ENCODE peak calls at places on chromosomes 3 and 15, in four cellular contexts. One of them, this sample, is unnamed.

GRCh38 chr3:23036728-23037127 is 166.4 kb upstream of the UBE2E2 start:
- DNase-seq in upper lobe of left lung: no peak
- DNase-seq in stimulated activated effector memory CD8-positive, alpha-beta T cell treated with anti-CD3 and anti-CD28 coated beads, Interleukin-12 subunit alpha, Interleukin-12 subunit beta, amount 100 ng/mL, for 72 hours: no peak
- DNase-seq in GDM1: no peak
- DNase-seq in this sample: no peak

GRCh38 chr3:10945683-10946287 is 46.8 kb upstream of the SLC6A1 start:
- DNase-seq in upper lobe of left lung: peak
- DNase-seq in GDM1: no peak
- DNase-seq in stimulated activated effector memory CD8-positive, alpha-beta T cell treated with anti-CD3 and anti-CD28 coated beads, Interleukin-12 subunit alpha, Interleukin-12 subunit beta, amount 100 ng/mL, for 72 hours: peak
- DNase-seq in this sample: peak

GRCh38 chr15:50315814-50316630 is 39.0 kb downstream of the GABPB1 start:
- DNase-seq in stimulated activated effector memory CD8-positive, alpha-beta T cell treated with anti-CD3 and anti-CD28 coated beads, Interleukin-12 subunit alpha, Interleukin-12 subunit beta, amount 100 ng/mL, for 72 hours: no peak
- DNase-seq in GDM1: no peak
- DNase-seq in upper lobe of left lung: no peak
- DNase-seq in this sample: peak

GRCh38 chr15:29223640-29224039 is 46.0 kb downstream of the NSMCE3 start:
- DNase-seq in stimulated activated effector memory CD8-positive, alpha-beta T cell treated with anti-CD3 and anti-CD28 coated beads, Interleukin-12 subunit alpha, Interleukin-12 subunit beta, amount 100 ng/mL, for 72 hours: no peak
- DNase-seq in GDM1: no peak
- DNase-seq in upper lobe of left lung: no peak
- DNase-seq in this sample: no peak

GRCh38 chr3:121483290-121483689 is 62.5 kb downstream of the POLQ start:
- DNase-seq in upper lobe of left lung: no peak
- DNase-seq in GDM1: no peak
- DNase-seq in stimulated activated effector memory CD8-positive, alpha-beta T cell treated with anti-CD3 and anti-CD28 coated beads, Interleukin-12 subunit alpha, Interleukin-12 subunit beta, amount 100 ng/mL, for 72 hours: no peak
- DNase-seq in this sample: no peak

GRCh38 chr3:108001457-108001856 is 89.4 kb downstream of the CD47 start:
- DNase-seq in stimulated activated effector memory CD8-positive, alpha-beta T cell treated with anti-CD3 and anti-CD28 coated beads, Interleukin-12 subunit alpha, Interleukin-12 subunit beta, amount 100 ng/mL, for 72 hours: no peak
- DNase-seq in upper lobe of left lung: peak
- DNase-seq in GDM1: no peak
- DNase-seq in this sample: no peak

GRCh38 chr3:197356275-197356674 is 57.9 kb upstream of the DLG1 start:
- DNase-seq in GDM1: no peak
- DNase-seq in stimulated activated effector memory CD8-positive, alpha-beta T cell treated with anti-CD3 and anti-CD28 coated beads, Interleukin-12 subunit alpha, Interleukin-12 subunit beta, amount 100 ng/mL, for 72 hours: no peak
- DNase-seq in upper lobe of left lung: peak
- DNase-seq in this sample: no peak

GRCh38 chr3:155805802-155806618 is at the start of gene C3orf33:
- DNase-seq in stimulated activated effector memory CD8-positive, alpha-beta T cell treated with anti-CD3 and anti-CD28 coated beads, Interleukin-12 subunit alpha, Interleukin-12 subunit beta, amount 100 ng/mL, for 72 hours: peak
- DNase-seq in GDM1: peak
- DNase-seq in upper lobe of left lung: peak
- DNase-seq in this sample: peak

GRCh38 chr3:62056603-62057002 is 316.7 kb downstream of the FEZF2 start:
- DNase-seq in GDM1: no peak
- DNase-seq in upper lobe of left lung: no peak
- DNase-seq in stimulated activated effector memory CD8-positive, alpha-beta T cell treated with anti-CD3 and anti-CD28 coated beads, Interleukin-12 subunit alpha, Interleukin-12 subunit beta, amount 100 ng/mL, for 72 hours: no peak
- DNase-seq in this sample: no peak

GRCh38 chr3:105351821-105352220 is 14.9 kb upstream of the ALCAM start:
- DNase-seq in upper lobe of left lung: no peak
- DNase-seq in stimulated activated effector memory CD8-positive, alpha-beta T cell treated with anti-CD3 and anti-CD28 coated beads, Interleukin-12 subunit alpha, Interleukin-12 subunit beta, amount 100 ng/mL, for 72 hours: no peak
- DNase-seq in GDM1: no peak
- DNase-seq in this sample: peak

GRCh38 chr3:159865042-159865579 is 123.5 kb upstream of the IL12A start:
- DNase-seq in upper lobe of left lung: no peak
- DNase-seq in stimulated activated effector memory CD8-positive, alpha-beta T cell treated with anti-CD3 and anti-CD28 coated beads, Interleukin-12 subunit alpha, Interleukin-12 subunit beta, amount 100 ng/mL, for 72 hours: no peak
- DNase-seq in GDM1: no peak
- DNase-seq in this sample: no peak

GRCh38 chr3:24192004-24192403 is 246.9 kb downstream of the NR1D2 start:
- DNase-seq in GDM1: no peak
- DNase-seq in upper lobe of left lung: no peak
- DNase-seq in stimulated activated effector memory CD8-positive, alpha-beta T cell treated with anti-CD3 and anti-CD28 coated beads, Interleukin-12 subunit alpha, Interleukin-12 subunit beta, amount 100 ng/mL, for 72 hours: no peak
- DNase-seq in this sample: no peak

GRCh38 chr3:186653984-186654383 is 11.8 kb upstream of the HRG start:
- DNase-seq in GDM1: no peak
- DNase-seq in stimulated activated effector memory CD8-positive, alpha-beta T cell treated with anti-CD3 and anti-CD28 coated beads, Interleukin-12 subunit alpha, Interleukin-12 subunit beta, amount 100 ng/mL, for 72 hours: no peak
- DNase-seq in upper lobe of left lung: no peak
- DNase-seq in this sample: no peak

GRCh38 chr3:134833453-134834163 is 38.5 kb downstream of the EPHB1 start:
- DNase-seq in GDM1: no peak
- DNase-seq in stimulated activated effector memory CD8-positive, alpha-beta T cell treated with anti-CD3 and anti-CD28 coated beads, Interleukin-12 subunit alpha, Interleukin-12 subunit beta, amount 100 ng/mL, for 72 hours: no peak
- DNase-seq in upper lobe of left lung: no peak
- DNase-seq in this sample: no peak

GRCh38 chr3:43953814-43954241 is 263.1 kb downstream of the ABHD5 start:
- DNase-seq in upper lobe of left lung: no peak
- DNase-seq in stimulated activated effector memory CD8-positive, alpha-beta T cell treated with anti-CD3 and anti-CD28 coated beads, Interleukin-12 subunit alpha, Interleukin-12 subunit beta, amount 100 ng/mL, for 72 hours: no peak
- DNase-seq in GDM1: no peak
- DNase-seq in this sample: no peak

GRCh38 chr3:8663177-8664061 is 18.8 kb upstream of the SSUH2 start:
- DNase-seq in upper lobe of left lung: peak
- DNase-seq in stimulated activated effector memory CD8-positive, alpha-beta T cell treated with anti-CD3 and anti-CD28 coated beads, Interleukin-12 subunit alpha, Interleukin-12 subunit beta, amount 100 ng/mL, for 72 hours: no peak
- DNase-seq in GDM1: no peak
- DNase-seq in this sample: peak

GRCh38 chr15:76674883-76675282 is 230.3 kb downstream of the SCAPER start:
- DNase-seq in GDM1: no peak
- DNase-seq in stimulated activated effector memory CD8-positive, alpha-beta T cell treated with anti-CD3 and anti-CD28 coated beads, Interleukin-12 subunit alpha, Interleukin-12 subunit beta, amount 100 ng/mL, for 72 hours: no peak
- DNase-seq in upper lobe of left lung: no peak
- DNase-seq in this sample: no peak

GRCh38 chr3:124049203-124049748 is 57.4 kb upstream of the ROPN1 start:
- DNase-seq in stimulated activated effector memory CD8-positive, alpha-beta T cell treated with anti-CD3 and anti-CD28 coated beads, Interleukin-12 subunit alpha, Interleukin-12 subunit beta, amount 100 ng/mL, for 72 hours: no peak
- DNase-seq in GDM1: no peak
- DNase-seq in upper lobe of left lung: no peak
- DNase-seq in this sample: no peak

GRCh38 chr15:89501646-89502045 is 5.3 kb upstream of the RHCG start:
- DNase-seq in upper lobe of left lung: no peak
- DNase-seq in GDM1: no peak
- DNase-seq in stimulated activated effector memory CD8-positive, alpha-beta T cell treated with anti-CD3 and anti-CD28 coated beads, Interleukin-12 subunit alpha, Interleukin-12 subunit beta, amount 100 ng/mL, for 72 hours: no peak
- DNase-seq in this sample: no peak

GRCh38 chr3:149658444-149659172 is 783 bp upstream of the WWTR1 start:
- DNase-seq in upper lobe of left lung: peak
- DNase-seq in GDM1: no peak
- DNase-seq in stimulated activated effector memory CD8-positive, alpha-beta T cell treated with anti-CD3 and anti-CD28 coated beads, Interleukin-12 subunit alpha, Interleukin-12 subunit beta, amount 100 ng/mL, for 72 hours: peak
- DNase-seq in this sample: no peak

GRCh38 chr3:169104972-169105371 is 558.5 kb downstream of the MECOM start:
- DNase-seq in stimulated activated effector memory CD8-positive, alpha-beta T cell treated with anti-CD3 and anti-CD28 coated beads, Interleukin-12 subunit alpha, Interleukin-12 subunit beta, amount 100 ng/mL, for 72 hours: no peak
- DNase-seq in upper lobe of left lung: no peak
- DNase-seq in GDM1: no peak
- DNase-seq in this sample: no peak

GRCh38 chr3:46360904-46361303 is 7.0 kb downstream of the CCR2 start:
- DNase-seq in GDM1: no peak
- DNase-seq in upper lobe of left lung: no peak
- DNase-seq in stimulated activated effector memory CD8-positive, alpha-beta T cell treated with anti-CD3 and anti-CD28 coated beads, Interleukin-12 subunit alpha, Interleukin-12 subunit beta, amount 100 ng/mL, for 72 hours: no peak
- DNase-seq in this sample: no peak

GRCh38 chr3:123150449-123150954 is 51.2 kb upstream of the SEC22A start:
- DNase-seq in GDM1: no peak
- DNase-seq in stimulated activated effector memory CD8-positive, alpha-beta T cell treated with anti-CD3 and anti-CD28 coated beads, Interleukin-12 subunit alpha, Interleukin-12 subunit beta, amount 100 ng/mL, for 72 hours: no peak
- DNase-seq in upper lobe of left lung: no peak
- DNase-seq in this sample: no peak

GRCh38 chr15:68377766-68378165 is 54.2 kb downstream of the ITGA11 start:
- DNase-seq in stimulated activated effector memory CD8-positive, alpha-beta T cell treated with anti-CD3 and anti-CD28 coated beads, Interleukin-12 subunit alpha, Interleukin-12 subunit beta, amount 100 ng/mL, for 72 hours: no peak
- DNase-seq in upper lobe of left lung: no peak
- DNase-seq in GDM1: no peak
- DNase-seq in this sample: no peak

GRCh38 chr3:26236511-26236910 is 386.1 kb upstream of the LRRC3B start:
- DNase-seq in upper lobe of left lung: no peak
- DNase-seq in stimulated activated effector memory CD8-positive, alpha-beta T cell treated with anti-CD3 and anti-CD28 coated beads, Interleukin-12 subunit alpha, Interleukin-12 subunit beta, amount 100 ng/mL, for 72 hours: no peak
- DNase-seq in GDM1: no peak
- DNase-seq in this sample: no peak

GRCh38 chr15:69380726-69381105 is 33.4 kb upstream of the KIF23 start:
- DNase-seq in stimulated activated effector memory CD8-positive, alpha-beta T cell treated with anti-CD3 and anti-CD28 coated beads, Interleukin-12 subunit alpha, Interleukin-12 subunit beta, amount 100 ng/mL, for 72 hours: no peak
- DNase-seq in upper lobe of left lung: no peak
- DNase-seq in GDM1: no peak
- DNase-seq in this sample: no peak